ENCODE peak calls at places on chromosomes 7 and 10, in six cellular contexts. Z is GM12865, E is neural crest cell, D is breast epithelium, K is upper lobe of left lung, C is A549. Q is an unnamed sample.
A peak's percentile ranks its signal among the peaks of the same experiment; 100 is the strongest.

GRCh38 chr10:97821308-97822038 is 28.2 kb upstream of the GOLGA7B start:
- DNase-seq in Z (no peak), E (no peak), D (no peak), K (no peak), C (no peak), Q (no peak)

GRCh38 chr7:29145553-29146081 is 720 bp downstream of the CPVL start:
- DNase-seq in Z (no peak), E (no peak), D (no peak), K (no peak), C (no peak), Q (no peak)

GRCh38 chr7:116242759-116243158 is 32.4 kb downstream of the TES start:
- DNase-seq in Z (no peak), E (no peak), D (no peak), K (no peak), C (no peak), Q (no peak)

GRCh38 chr7:42691030-42691639 is 220.7 kb downstream of the C7orf25 start:
- DNase-seq in Z (peak; percentile 20), E (peak; percentile 23), D (no peak), K (peak; percentile 25), C (peak; percentile 34), Q (no peak)

GRCh38 chr7:111953611-111954010 is 252.6 kb downstream of the DOCK4 start:
- DNase-seq in Z (peak; percentile 26), E (no peak), D (no peak), K (no peak), C (peak; percentile 62), Q (no peak)

GRCh38 chr7:156157409-156158012 is 345.2 kb upstream of the SHH start:
- DNase-seq in Z (no peak), E (no peak), D (no peak), K (no peak), C (no peak), Q (peak; percentile 37)

GRCh38 chr7:28207486-28208158 is 27.0 kb upstream of the JAZF1 start:
- DNase-seq in Z (peak; percentile 49), E (no peak), D (no peak), K (no peak), C (no peak), Q (no peak)

GRCh38 chr10:7788640-7789335 is 811 bp downstream of the ATP5F1C start:
- DNase-seq in Z (no peak), E (peak; percentile 4), D (no peak), K (peak; percentile 41), C (no peak), Q (no peak)

GRCh38 chr10:75211007-75211735 is 575 bp downstream of the VDAC2 start:
- DNase-seq in Z (peak; percentile 62), E (no peak), D (no peak), K (peak; percentile 36), C (peak; percentile 68), Q (no peak)

GRCh38 chr10:60123172-60123571 is 216.8 kb upstream of the CCDC6 start:
- DNase-seq in Z (no peak), E (no peak), D (no peak), K (no peak), C (peak; percentile 71), Q (no peak)

GRCh38 chr7:18338910-18339309 is 156.6 kb upstream of the HDAC9 start:
- DNase-seq in Z (no peak), E (no peak), D (no peak), K (no peak), C (no peak), Q (no peak)

GRCh38 chr10:29223311-29223710 is 65.6 kb upstream of the LYZL1 start:
- DNase-seq in Z (no peak), E (no peak), D (no peak), K (no peak), C (no peak), Q (no peak)

GRCh38 chr10:52486840-52487611 is 172.9 kb downstream of the DKK1 start:
- DNase-seq in Z (no peak), E (no peak), D (no peak), K (no peak), C (peak; percentile 45), Q (no peak)

GRCh38 chr7:28383949-28384348 is 28.4 kb upstream of the CREB5 start:
- DNase-seq in Z (no peak), E (no peak), D (no peak), K (no peak), C (no peak), Q (no peak)

GRCh38 chr10:90321132-90321816 is 536.6 kb downstream of the HTR7 start:
- DNase-seq in Z (no peak), E (no peak), D (no peak), K (no peak), C (no peak), Q (no peak)

GRCh38 chr7:150823010-150823409 is 22.4 kb downstream of the TMEM176A start:
- DNase-seq in Z (no peak), E (no peak), D (no peak), K (no peak), C (no peak), Q (no peak)

GRCh38 chr7:101651116-101651515 is 22.0 kb upstream of the MYL10 start:
- DNase-seq in Z (no peak), E (no peak), D (no peak), K (no peak), C (no peak), Q (no peak)

GRCh38 chr7:157482517-157483120 is 145.8 kb downstream of the DNAJB6 start:
- DNase-seq in Z (no peak), E (no peak), D (no peak), K (no peak), C (no peak), Q (no peak)

GRCh38 chr10:33336606-33337334 is 2.3 kb upstream of the NRP1 start:
- DNase-seq in Z (no peak), E (no peak), D (no peak), K (no peak), C (peak; percentile 67), Q (peak; percentile 77)

GRCh38 chr7:92057375-92057774 is 76.9 kb downstream of the CYP51A1 start:
- DNase-seq in Z (no peak), E (no peak), D (no peak), K (no peak), C (no peak), Q (no peak)

GRCh38 chr7:151003572-151003971 is 12.8 kb downstream of the NOS3 start:
- DNase-seq in Z (no peak), E (no peak), D (no peak), K (peak; percentile 53), C (peak; percentile 40), Q (no peak)

GRCh38 chr10:88661018-88661417 is 3.2 kb upstream of the LIPF start:
- DNase-seq in Z (no peak), E (no peak), D (no peak), K (no peak), C (no peak), Q (no peak)

GRCh38 chr7:6271694-6272371 is 591 bp downstream of the CYTH3 start:
- DNase-seq in Z (peak; percentile 20), E (peak; percentile 27), D (no peak), K (no peak), C (no peak), Q (no peak)

GRCh38 chr7:90648834-90649233 is 52.7 kb downstream of the CDK14 start:
- DNase-seq in Z (no peak), E (no peak), D (no peak), K (no peak), C (no peak), Q (no peak)

GRCh38 chr10:31140716-31141115 is 109.1 kb upstream of the ZNF438 start:
- DNase-seq in Z (no peak), E (no peak), D (no peak), K (no peak), C (no peak), Q (no peak)

GRCh38 chr7:96591900-96592676 is 117.6 kb downstream of the SEM1 start:
- DNase-seq in Z (no peak), E (no peak), D (no peak), K (no peak), C (no peak), Q (no peak)

GRCh38 chr7:96599288-96599936 is 110.2 kb downstream of the SEM1 start:
- DNase-seq in Z (no peak), E (no peak), D (no peak), K (no peak), C (no peak), Q (no peak)

GRCh38 chr7:96591159-96591899 is 118.3 kb downstream of the SEM1 start:
- DNase-seq in Z (no peak), E (no peak), D (no peak), K (no peak), C (no peak), Q (no peak)

GRCh38 chr7:96598421-96598820 is 111.2 kb downstream of the SEM1 start:
- DNase-seq in Z (no peak), E (no peak), D (no peak), K (no peak), C (no peak), Q (no peak)

GRCh38 chr7:96596120-96596826 is 113.4 kb downstream of the SEM1 start:
- DNase-seq in Z (peak; percentile 19), E (no peak), D (no peak), K (no peak), C (peak; percentile 2), Q (no peak)
- TF ChIP-seq CTCF in Z (peak; percentile 14), E (no peak), D (no peak), K (no peak), C (no peak), Q (peak; percentile 35)

DNA sequence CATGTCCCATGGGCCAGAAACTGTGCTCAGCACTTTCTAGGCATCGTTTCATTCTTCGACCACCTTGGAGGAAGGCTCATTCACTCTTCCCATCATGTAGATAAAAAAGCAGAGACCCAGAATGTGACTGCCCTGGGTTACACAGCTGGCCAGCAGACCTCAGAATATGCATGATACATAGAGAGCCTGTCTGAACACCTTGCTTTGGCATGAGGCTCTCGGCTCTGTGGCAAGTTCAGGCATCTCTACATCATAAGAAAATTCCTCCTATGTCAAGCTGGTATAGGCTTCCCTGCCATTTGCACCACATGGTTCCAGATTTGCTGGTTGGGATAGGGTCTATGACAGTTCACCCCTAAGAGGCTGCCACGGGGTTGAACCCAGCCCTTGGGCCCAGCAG is 134.1 kb downstream of the CDH23 start:
- DNase-seq in Z (no peak), E (no peak), D (no peak), K (no peak), C (no peak), Q (no peak)
- TF ChIP-seq CTCF in Z (no peak), E (no peak), D (no peak), K (no peak), C (no peak), Q (no peak)

DNA sequence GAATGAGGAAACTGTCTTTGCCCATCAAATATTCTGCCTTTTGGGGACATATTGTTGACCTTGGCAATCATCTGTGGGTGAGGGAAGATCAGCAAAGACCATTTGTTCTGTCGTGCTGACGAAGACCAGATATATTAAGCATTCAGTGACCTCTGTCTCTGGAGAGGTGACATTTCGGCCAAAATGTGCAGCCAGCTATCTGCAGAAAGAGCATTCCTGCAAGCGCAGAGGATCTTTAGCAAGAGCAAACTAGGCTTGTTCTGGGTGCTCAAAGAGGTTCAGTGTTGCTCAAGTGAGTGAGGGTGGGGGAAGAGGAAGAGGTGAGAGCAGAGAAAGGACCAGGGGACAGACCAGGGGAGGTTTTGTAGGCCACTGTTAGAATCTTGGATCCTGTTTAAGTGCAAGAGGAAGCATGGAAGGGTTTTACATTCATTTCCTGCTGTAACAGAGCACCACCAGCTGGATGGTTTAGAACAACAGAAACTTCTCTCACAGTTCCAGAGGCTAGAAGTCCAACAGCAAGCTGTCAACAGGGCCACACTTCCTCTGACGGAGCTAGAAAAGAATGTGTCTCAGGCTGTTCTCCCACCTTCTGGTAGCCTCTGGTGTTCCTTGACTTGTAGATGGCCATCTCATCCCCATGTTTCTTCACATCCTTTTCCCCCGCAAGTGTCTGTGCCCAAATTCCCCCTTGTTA is 11.2 kb downstream of the C10orf120 start:
- DNase-seq in Z (no peak), E (no peak), D (no peak), K (peak; percentile 25), C (peak; percentile 11), Q (no peak)
- TF ChIP-seq CTCF in Z (no peak), E (no peak), D (no peak), K (no peak), C (peak; percentile 6), Q (no peak)

GRCh38 chr7:11969627-11970026 is 137.6 kb upstream of the THSD7A start:
- DNase-seq in Z (no peak), E (no peak), D (no peak), K (no peak), C (no peak), Q (no peak)
- TF ChIP-seq CTCF in Z (no peak), E (no peak), D (no peak), K (no peak), C (no peak), Q (no peak)